ENCODE peak calls at places on chromosomes 12 and 14, in seven cellular contexts. T, J, Q, U, F, A and B are unnamed samples.

GRCh38 chr12:108047130-108047550 is 81.9 kb upstream of the WSCD2 start:
- DNase-seq in T (no peak), J (peak), Q (no peak), U (no peak), F (peak), A (no peak), B (no peak)

GRCh38 chr12:95623554-95624170 is 72.4 kb upstream of the USP44 start:
- DNase-seq in T (peak), J (peak), Q (peak), U (peak), F (peak), A (peak), B (peak)

GRCh38 chr12:100267603-100268281 is 765 bp downstream of the SCYL2 start:
- DNase-seq in T (no peak), J (peak), Q (no peak), U (no peak), F (no peak), A (peak), B (no peak)

GRCh38 chr12:42568952-42569916 is 20.3 kb downstream of the PRICKLE1 start:
- DNase-seq in T (no peak), J (peak), Q (no peak), U (no peak), F (peak), A (peak), B (no peak)

GRCh38 chr12:124445826-124446225 is 121.6 kb downstream of the NCOR2 start:
- DNase-seq in T (no peak), J (no peak), Q (no peak), U (no peak), F (no peak), A (no peak), B (no peak)

GRCh38 chr12:103677341-103677740 is 90.3 kb downstream of the STAB2 start:
- DNase-seq in T (no peak), J (no peak), Q (no peak), U (no peak), F (no peak), A (no peak), B (no peak)

GRCh38 chr14:99879401-99880295 is 86.4 kb downstream of the EML1 start:
- DNase-seq in T (no peak), J (peak), Q (no peak), U (peak), F (peak), A (peak), B (no peak)

GRCh38 chr14:32076278-32077080 is 625 bp upstream of the ARHGAP5 start:
- DNase-seq in T (peak), J (peak), Q (peak), U (peak), F (peak), A (peak), B (peak)

GRCh38 chr12:127516467-127516866 is 750.5 kb upstream of the TMEM132C start:
- DNase-seq in T (no peak), J (no peak), Q (no peak), U (no peak), F (no peak), A (no peak), B (no peak)

GRCh38 chr12:3724096-3724805 is 28.7 kb downstream of the CRACR2A start:
- DNase-seq in T (no peak), J (no peak), Q (no peak), U (no peak), F (no peak), A (no peak), B (peak)

GRCh38 chr14:69643430-69644200 is 32.2 kb downstream of the SUSD6 start:
- DNase-seq in T (peak), J (no peak), Q (no peak), U (no peak), F (no peak), A (peak), B (no peak)

GRCh38 chr12:49212572-49212971 is 23.7 kb upstream of the TUBA1A start:
- DNase-seq in T (no peak), J (no peak), Q (no peak), U (no peak), F (no peak), A (no peak), B (no peak)

GRCh38 chr12:68440068-68440581 is 108.0 kb upstream of the MDM1 start:
- DNase-seq in T (no peak), J (no peak), Q (no peak), U (no peak), F (no peak), A (no peak), B (no peak)

GRCh38 chr14:74552623-74553022 is 59.1 kb downstream of the ISCA2 start:
- DNase-seq in T (no peak), J (peak), Q (no peak), U (no peak), F (peak), A (no peak), B (no peak)

GRCh38 chr12:115088328-115088994 is 404.5 kb upstream of the TBX3 start:
- DNase-seq in T (no peak), J (peak), Q (no peak), U (no peak), F (no peak), A (no peak), B (no peak)

GRCh38 chr14:100818221-100818699 is 7.7 kb upstream of the MEG3 start:
- DNase-seq in T (no peak), J (no peak), Q (no peak), U (no peak), F (no peak), A (no peak), B (no peak)

GRCh38 chr12:106831699-106832098 is 57.2 kb downstream of the RIC8B start:
- DNase-seq in T (no peak), J (no peak), Q (no peak), U (no peak), F (no peak), A (no peak), B (no peak)

GRCh38 chr12:45458238-45458637 is 242.3 kb downstream of the ANO6 start:
- DNase-seq in T (no peak), J (peak), Q (no peak), U (no peak), F (no peak), A (no peak), B (no peak)

GRCh38 chr12:79223761-79224160 is 359.2 kb downstream of the SYT1 start:
- DNase-seq in T (no peak), J (no peak), Q (no peak), U (no peak), F (no peak), A (peak), B (no peak)

GRCh38 chr12:107131832-107132616 is 38.7 kb upstream of the CRY1 start:
- DNase-seq in T (peak), J (peak), Q (no peak), U (no peak), F (peak), A (peak), B (no peak)

GRCh38 chr12:116933512-116934246 is 22.9 kb downstream of the FBXW8 start:
- DNase-seq in T (no peak), J (no peak), Q (no peak), U (no peak), F (no peak), A (no peak), B (no peak)

GRCh38 chr12:49588761-49589516 is 16.5 kb downstream of the FAM186B start:
- DNase-seq in T (no peak), J (peak), Q (no peak), U (no peak), F (no peak), A (no peak), B (no peak)

GRCh38 chr12:57842342-57843294 is 3.9 kb downstream of the CTDSP2 start:
- DNase-seq in T (no peak), J (peak), Q (peak), U (no peak), F (no peak), A (no peak), B (no peak)

GRCh38 chr14:91419044-91419397 is 1.4 kb upstream of the CCDC88C start:
- DNase-seq in T (no peak), J (no peak), Q (no peak), U (no peak), F (peak), A (peak), B (no peak)

GRCh38 chr14:23648764-23649460 is 12.7 kb downstream of the DHRS2 start:
- DNase-seq in T (no peak), J (no peak), Q (no peak), U (no peak), F (no peak), A (no peak), B (no peak)

GRCh38 chr14:22614240-22614799 is 16.2 kb downstream of the ABHD4 start:
- DNase-seq in T (peak), J (peak), Q (peak), U (peak), F (peak), A (peak), B (peak)

GRCh38 chr14:56333361-56334279 is 215.4 kb downstream of the PELI2 start:
- DNase-seq in T (peak), J (peak), Q (no peak), U (no peak), F (peak), A (peak), B (no peak)

GRCh38 chr14:51167587-51168219 is 72.3 kb upstream of the TMX1 start:
- DNase-seq in T (no peak), J (peak), Q (no peak), U (peak), F (no peak), A (no peak), B (no peak)

GRCh38 chr14:68278568-68279436 is 459.2 kb downstream of the RAD51B start:
- DNase-seq in T (peak), J (peak), Q (no peak), U (no peak), F (no peak), A (peak), B (no peak)

GRCh38 chr14:105760691-105761344 is 234.4 kb downstream of the TMEM121 start:
- DNase-seq in T (no peak), J (no peak), Q (no peak), U (no peak), F (no peak), A (no peak), B (peak)

GRCh38 chr14:50619569-50620141 is 48.5 kb downstream of the SAV1 start:
- DNase-seq in T (no peak), J (peak), Q (no peak), U (peak), F (no peak), A (peak), B (no peak)

GRCh38 chr12:78914859-78915331 is 50.3 kb downstream of the SYT1 start:
- DNase-seq in T (peak), J (no peak), Q (no peak), U (no peak), F (no peak), A (peak), B (no peak)

GRCh38 chr12:41924111-41924510 is 220.6 kb downstream of the GXYLT1 start:
- DNase-seq in T (no peak), J (no peak), Q (no peak), U (no peak), F (no peak), A (no peak), B (no peak)

GRCh38 chr14:103908580-103908979 is 19.7 kb upstream of the TDRD9 start:
- DNase-seq in T (no peak), J (no peak), Q (no peak), U (no peak), F (no peak), A (no peak), B (no peak)

GRCh38 chr12:442235-442884 is 17.4 kb upstream of the B4GALNT3 start:
- DNase-seq in T (peak), J (peak), Q (peak), U (no peak), F (peak), A (peak), B (no peak)

GRCh38 chr14:98877065-98877464 is 394.9 kb downstream of the BCL11B start:
- DNase-seq in T (no peak), J (no peak), Q (no peak), U (no peak), F (no peak), A (no peak), B (no peak)

GRCh38 chr14:74619672-74620131 is 7.7 kb upstream of the LTBP2 start:
- DNase-seq in T (peak), J (peak), Q (no peak), U (peak), F (peak), A (peak), B (peak)

GRCh38 chr14:44803239-44803905 is 158.4 kb downstream of the KLHL28 start:
- DNase-seq in T (no peak), J (peak), Q (no peak), U (peak), F (peak), A (peak), B (no peak)